ENCODE peak calls at places on chromosomes 11 and 22, in six cellular contexts. G is upper lobe of left lung; J is CD4-positive, alpha-beta T cell; D is NAMALWA; U is EL; P is anterior cingulate cortex. E is an unnamed sample.

GRCh38 chr22:50713571-50714056 is 24.4 kb upstream of the ACR start:
- DNase-seq in U (no peak), D (no peak), G (no peak), J (no peak), P (peak), E (no peak)

GRCh38 chr11:69540118-69541000 is 58.9 kb downstream of the LINC01488 start:
- DNase-seq in U (no peak), P (peak), J (no peak), G (peak), D (no peak), E (peak)

GRCh38 chr11:64181506-64182411 is 4.2 kb upstream of the STIP1 start:
- DNase-seq in U (peak), P (peak), J (peak), G (peak), D (peak), E (peak)

GRCh38 chr11:35618497-35619029 is 303 bp downstream of the FJX1 start:
- DNase-seq in G (no peak), D (no peak), U (no peak), J (no peak), P (no peak), E (peak)

GRCh38 chr11:33478111-33478573 is 221.0 kb downstream of the HIPK3 start:
- DNase-seq in U (no peak), D (peak), P (no peak), J (no peak), G (no peak), E (peak)

GRCh38 chr22:17952273-17952801 is 72.0 kb downstream of the MICAL3 start:
- DNase-seq in D (peak), G (no peak), J (no peak), U (no peak), P (no peak), E (peak)

GRCh38 chr22:39448205-39449054 is 8.4 kb upstream of the MGAT3 start:
- DNase-seq in D (no peak), G (peak), J (no peak), U (no peak), P (no peak), E (peak)

GRCh38 chr22:47276219-47276843 is 513.9 kb downstream of the TBC1D22A start:
- DNase-seq in G (no peak), D (no peak), P (no peak), J (no peak), U (no peak), E (no peak)

GRCh38 chr11:101718406-101718805 is 134.6 kb upstream of the TRPC6 start:
- DNase-seq in J (no peak), D (no peak), G (no peak), U (no peak), P (no peak), E (no peak)

GRCh38 chr11:18981897-18982296 is 42.7 kb upstream of the MRGPRX1 start:
- DNase-seq in J (no peak), G (no peak), D (no peak), U (no peak), P (no peak), E (no peak)

GRCh38 chr11:124644426-124645280 is 22.0 kb downstream of the TBRG1 start:
- DNase-seq in J (peak), G (no peak), U (peak), D (peak), P (no peak), E (peak)

GRCh38 chr11:30855383-30856006 is 269.3 kb upstream of the MPPED2 start:
- DNase-seq in P (no peak), D (peak), J (no peak), U (no peak), G (no peak), E (peak)

GRCh38 chr22:31086703-31087330 is 5.7 kb downstream of the SMTN start:
- DNase-seq in U (no peak), D (no peak), J (no peak), G (no peak), P (no peak), E (no peak)

GRCh38 chr11:10294289-10294953 is 402 bp upstream of the SBF2 start:
- DNase-seq in P (no peak), G (peak), D (peak), J (no peak), U (peak), E (peak)

GRCh38 chr11:102280237-102280833 is 36.9 kb upstream of the BIRC3 start:
- DNase-seq in U (no peak), J (no peak), D (no peak), P (no peak), G (no peak), E (peak)

GRCh38 chr11:7154881-7155344 is 66.1 kb downstream of the RBMXL2 start:
- DNase-seq in U (peak), D (no peak), G (no peak), J (no peak), P (no peak), E (peak)

GRCh38 chr22:44876921-44877320 is 124.5 kb downstream of the ARHGAP8 start:
- DNase-seq in G (no peak), P (no peak), D (no peak), J (no peak), U (no peak), E (no peak)

GRCh38 chr22:22442928-22443709 is 65.4 kb downstream of the ZNF280B start:
- DNase-seq in J (no peak), D (no peak), P (no peak), G (no peak), U (no peak), E (no peak)

GRCh38 chr11:96013459-96014213 is 89.7 kb upstream of the MTMR2 start:
- DNase-seq in U (no peak), P (no peak), D (no peak), G (peak), J (peak), E (no peak)

GRCh38 chr11:123137496-123138270 is 57.4 kb downstream of the CLMP start:
- DNase-seq in P (no peak), D (no peak), U (peak), J (no peak), G (peak), E (peak)

GRCh38 chr11:118109231-118109630 is 22.5 kb upstream of the SMIM35 start:
- DNase-seq in D (no peak), G (no peak), U (peak), J (no peak), P (no peak), E (no peak)

GRCh38 chr11:44319552-44320288 is 9.8 kb upstream of the ALX4 start:
- DNase-seq in P (no peak), G (peak), D (no peak), J (no peak), U (no peak), E (peak)

GRCh38 chr11:9091044-9091936 is at the start of gene SCUBE2:
- DNase-seq in G (peak), P (no peak), D (no peak), U (peak), J (no peak), E (peak)

GRCh38 chr11:111631666-111632039 is 29.4 kb downstream of the SIK2 start:
- DNase-seq in U (peak), P (no peak), G (no peak), J (no peak), D (no peak), E (no peak)